ENCODE peak calls at places on chromosomes 11 and 22, in seven cellular contexts. X is cardiac muscle cell, K is right lobe of liver, G is spleen, I is natural killer cell, L is glutamatergic neuron, O is astrocyte of the spinal cord. J is an unnamed sample.

GRCh38 chr11:13278620-13279486 is 1.3 kb downstream of the BMAL1 start:
- DNase-seq in L (peak; percentile 52), K (no peak), I (no peak), G (peak; percentile 87), X (no peak), O (no peak), J (no peak)

GRCh38 chr22:36486619-36487384 is 5.4 kb upstream of the TXN2 start:
- DNase-seq in L (no peak), G (no peak), K (no peak), O (peak; percentile 50), X (peak; percentile 67), I (peak; percentile 50), J (peak; percentile 32)

GRCh38 chr11:2912498-2912897 is 16.7 kb downstream of the PHLDA2 start:
- DNase-seq in K (no peak), X (peak; percentile 63), G (no peak), I (no peak), O (peak; percentile 89), L (no peak), J (no peak)

GRCh38 chr11:27514558-27514957 is 8.0 kb upstream of the LIN7C start:
- DNase-seq in O (peak; percentile 64), L (no peak), X (peak; percentile 45), G (no peak), I (no peak), K (no peak), J (no peak)

GRCh38 chr22:35587896-35588295 is 29.2 kb downstream of the MB start:
- DNase-seq in X (no peak), I (no peak), G (no peak), L (no peak), O (no peak), K (peak; percentile 12), J (no peak)

GRCh38 chr11:1293619-1294015 is 15.8 kb downstream of the TOLLIP start:
- DNase-seq in I (no peak), K (no peak), X (no peak), O (no peak), G (peak; percentile 81), L (peak; percentile 32), J (no peak)

GRCh38 chr22:41367039-41367679 is 14.6 kb upstream of the TEF start:
- DNase-seq in G (peak; percentile 92), L (peak; percentile 69), I (no peak), O (peak; percentile 96), X (peak; percentile 99), K (peak; percentile 98), J (no peak)

GRCh38 chr22:36081023-36081431 is 52.4 kb upstream of the RBFOX2 start:
- DNase-seq in K (no peak), L (no peak), I (no peak), G (no peak), O (peak; percentile 96), X (peak; percentile 62), J (no peak)

GRCh38 chr11:65113361-65113756 is 1.7 kb downstream of the TM7SF2 start:
- DNase-seq in G (no peak), K (no peak), X (no peak), I (no peak), O (no peak), L (no peak), J (no peak)

GRCh38 chr22:22085702-22086500 is 103.3 kb upstream of the TOP3B start:
- DNase-seq in X (no peak), K (no peak), G (no peak), O (no peak), I (no peak), L (no peak), J (no peak)

GRCh38 chr11:119664063-119664572 is 64.9 kb downstream of the NECTIN1 start:
- DNase-seq in L (no peak), I (no peak), G (no peak), X (no peak), O (no peak), K (no peak), J (no peak)

GRCh38 chr22:46577361-46578249 is 40.2 kb upstream of the CELSR1 start:
- DNase-seq in G (peak; percentile 86), L (no peak), I (no peak), O (no peak), X (no peak), K (peak; percentile 63), J (no peak)

GRCh38 chr11:31397239-31397834 is 27.7 kb downstream of the DNAJC24 start:
- DNase-seq in O (peak; percentile 29), L (no peak), X (peak; percentile 38), I (no peak), K (no peak), G (no peak), J (no peak)

GRCh38 chr11:76695133-76695532 is 24.6 kb upstream of the LRRC32 start:
- DNase-seq in K (no peak), G (no peak), X (no peak), I (no peak), O (no peak), L (no peak), J (no peak)

GRCh38 chr11:34223907-34224306 is 118.5 kb downstream of the NAT10 start:
- DNase-seq in X (no peak), K (no peak), L (no peak), O (no peak), I (no peak), G (no peak), J (no peak)

GRCh38 chr11:72012897-72013721 is 14.4 kb downstream of the IL18BP start:
- DNase-seq in K (peak; percentile 71), I (no peak), O (peak; percentile 94), X (peak; percentile 31), G (no peak), L (no peak), J (no peak)

GRCh38 chr11:60918941-60919275 is 5.0 kb downstream of the TMEM109 start:
- DNase-seq in G (no peak), I (no peak), O (peak; percentile 65), K (no peak), X (peak; percentile 23), L (no peak), J (no peak)

GRCh38 chr11:47067401-47067800 is 109.3 kb downstream of the ARFGAP2 start:
- DNase-seq in O (no peak), G (no peak), L (no peak), K (no peak), I (no peak), X (no peak), J (no peak)

DNA sequence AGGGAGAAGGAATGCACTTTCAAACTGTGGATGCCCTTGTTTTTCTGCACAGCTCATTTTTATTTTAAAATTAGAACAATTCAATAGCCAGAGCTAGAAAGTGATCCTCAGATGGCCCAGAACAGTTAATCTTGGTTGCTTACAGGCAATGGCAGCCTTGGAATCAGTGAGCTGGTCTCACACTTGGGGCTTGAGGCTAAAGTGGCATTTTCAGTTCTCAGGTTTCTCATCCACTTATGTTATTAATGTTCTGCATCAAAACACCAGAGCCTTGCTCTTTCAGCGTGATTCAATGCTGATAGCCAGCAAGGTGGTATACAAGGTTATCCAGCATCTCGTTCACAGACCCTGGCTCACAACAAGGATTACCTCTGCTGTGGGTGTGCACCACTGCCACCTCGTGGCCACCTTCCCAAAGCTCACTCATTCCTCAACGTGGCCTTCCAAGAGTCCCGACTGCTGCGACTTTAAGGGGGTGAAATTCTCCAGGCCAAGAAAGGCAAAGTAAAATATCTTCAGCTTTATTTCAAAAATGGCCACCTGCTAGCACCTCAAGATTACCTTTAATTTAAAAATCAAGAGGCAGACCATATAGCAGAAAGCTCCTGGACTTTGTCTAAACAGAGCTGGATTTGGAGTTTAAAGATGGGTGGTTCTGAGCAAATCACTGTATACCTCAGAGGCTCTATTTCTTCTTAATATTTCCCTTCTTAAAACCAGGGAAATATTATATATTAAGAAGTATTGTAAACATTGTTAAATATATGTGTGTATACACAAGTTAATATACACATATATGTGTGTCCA is 34.2 kb upstream of the FSHB start:
- DNase-seq in G (peak; percentile 74), O (peak; percentile 45), X (peak; percentile 68), I (peak; percentile 21), K (peak; percentile 60), L (peak; percentile 82), J (peak; percentile 70)
- TF ChIP-seq CTCF in G (peak; percentile 9), O (peak; percentile 86), X (peak; percentile 91), I (peak; percentile 67), K (peak; percentile 43), L (peak; percentile 83), J (peak; percentile 90)

GRCh38 chr11:132187391-132187790 is 817.0 kb downstream of the NTM start:
- DNase-seq in K (no peak), O (no peak), I (no peak), L (no peak), G (no peak), X (no peak), J (no peak)

GRCh38 chr11:132184079-132184478 is 813.7 kb downstream of the NTM start:
- DNase-seq in O (no peak), K (no peak), I (no peak), X (no peak), L (no peak), G (no peak), J (no peak)

GRCh38 chr11:132186193-132186592 is 815.8 kb downstream of the NTM start:
- DNase-seq in O (no peak), K (no peak), X (no peak), I (no peak), L (no peak), G (no peak), J (no peak)

GRCh38 chr11:132187814-132188213 is 817.4 kb downstream of the NTM start:
- DNase-seq in I (no peak), G (no peak), L (no peak), O (peak; percentile 17), K (no peak), X (peak; percentile 2), J (no peak)

DNA sequence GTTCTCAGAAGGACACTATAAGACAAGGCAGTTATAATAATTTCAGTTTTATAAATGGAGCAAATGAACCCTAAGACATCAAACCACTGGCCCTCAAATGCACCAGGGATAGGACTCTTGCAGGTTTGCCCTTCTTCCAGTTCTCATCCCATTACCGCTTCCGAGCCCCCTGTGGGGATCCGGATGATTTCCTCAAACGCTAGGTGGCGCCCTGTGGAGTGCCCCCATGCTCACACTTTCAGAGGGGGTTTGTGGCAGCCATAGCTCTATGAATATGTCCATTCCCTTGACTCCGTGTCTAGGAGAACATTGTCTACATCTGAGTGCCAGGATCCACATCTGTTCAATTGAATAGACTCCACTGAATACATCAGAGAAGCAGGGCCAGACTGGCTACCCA is 816.3 kb downstream of the NTM start:
- DNase-seq in O (no peak), L (peak; percentile 57), I (no peak), K (no peak), X (no peak), G (no peak), J (no peak)
- TF ChIP-seq CTCF in O (peak; percentile 31), L (peak; percentile 58), I (no peak), K (no peak), X (peak; percentile 34), G (no peak), J (peak; percentile 49)

GRCh38 chr11:43685483-43685882 is 4.9 kb downstream of the HSD17B12 start:
- DNase-seq in L (no peak), I (no peak), G (no peak), O (no peak), K (no peak), X (peak; percentile 8), J (no peak)
- TF ChIP-seq CTCF in L (no peak), I (no peak), G (no peak), O (peak; percentile 7), K (no peak), X (no peak), J (peak; percentile 5)

DNA sequence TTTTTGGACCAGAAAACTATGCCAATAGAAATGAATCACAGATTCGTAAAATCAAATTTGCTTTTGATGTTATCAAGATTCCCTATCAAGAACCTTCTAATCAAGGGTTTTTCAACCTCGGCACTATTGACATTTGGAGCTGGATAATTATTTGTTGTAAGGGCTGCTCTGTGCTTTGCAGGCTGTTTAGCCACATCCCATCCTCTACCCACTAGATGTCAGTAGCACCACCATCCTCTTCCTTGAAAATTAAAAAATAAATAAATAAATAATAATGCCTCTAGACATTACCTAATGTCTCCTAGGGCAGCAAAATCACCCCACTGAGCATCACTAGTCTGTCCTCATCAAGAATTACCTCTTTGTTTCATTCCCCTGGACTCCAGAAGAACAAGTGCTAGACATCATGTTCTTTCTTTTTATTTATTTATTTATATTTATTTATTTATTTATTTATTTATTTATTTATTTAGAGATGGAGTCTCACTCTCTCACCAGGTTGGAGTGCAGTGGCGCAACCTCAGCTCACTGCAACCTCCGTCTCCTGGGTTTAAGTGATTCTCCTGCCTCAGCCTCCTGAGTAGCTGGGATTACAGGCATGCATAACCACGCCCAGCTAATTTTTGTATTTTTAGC is 744.7 kb downstream of the KCNA4 start:
- DNase-seq in X (peak; percentile 63), L (no peak), O (peak; percentile 61), G (no peak), I (no peak), K (no peak), J (no peak)
- TF ChIP-seq CTCF in X (peak; percentile 67), L (no peak), O (peak; percentile 67), G (no peak), I (no peak), K (peak; percentile 28), J (peak; percentile 28)

J was measured in progenitor cell of endocrine pancreas.